ENCODE peak calls at places on chromosomes 16 and 17, in four cellular contexts. R is K562, K is GM12878, F is IMR-90. V is an unnamed sample.

GRCh38 chr16:51430716-51431369 is 279.8 kb upstream of the SALL1 start:
- DNase-seq in R (no peak), K (no peak), F (no peak), V (no peak)

GRCh38 chr17:1716912-1717695 is 6.9 kb upstream of the TLCD2 start:
- DNase-seq in R (peak; percentile 97), K (peak; percentile 97), F (peak; percentile 99), V (peak; percentile 99)

GRCh38 chr17:69608114-69608513 is 193.6 kb downstream of the MAP2K6 start:
- DNase-seq in R (no peak), K (no peak), F (no peak), V (no peak)

GRCh38 chr17:1399679-1400512 is at the start of gene YWHAE:
- DNase-seq in R (peak; percentile 95), K (peak; percentile 62), F (peak; percentile 91), V (peak; percentile 96)

GRCh38 chr17:15999974-16000827 is 577 bp downstream of the TTC19 start:
- DNase-seq in R (peak; percentile 45), K (no peak), F (peak; percentile 22), V (peak; percentile 45)

GRCh38 chr16:28212532-28212873 is 738 bp upstream of the XPO6 start:
- DNase-seq in R (peak; percentile 41), K (no peak), F (peak; percentile 26), V (no peak)

GRCh38 chr16:88983771-88984687 is 7.0 kb upstream of the CBFA2T3 start:
- DNase-seq in R (no peak), K (no peak), F (no peak), V (no peak)

GRCh38 chr16:2366660-2367309 is 26.3 kb upstream of the ABCA3 start:
- DNase-seq in R (no peak), K (peak; percentile 55), F (no peak), V (no peak)

GRCh38 chr16:86495756-86496261 is 14.5 kb upstream of the FOXF1 start:
- DNase-seq in R (no peak), K (no peak), F (no peak), V (no peak)

GRCh38 chr17:40663252-40663651 is 1.7 kb downstream of the KRT222 start:
- DNase-seq in R (no peak), K (no peak), F (no peak), V (no peak)

GRCh38 chr17:82449136-82449882 is 1.2 kb downstream of the CYBC1 start:
- DNase-seq in R (no peak), K (peak; percentile 65), F (no peak), V (no peak)

GRCh38 chr16:86072328-86073102 is 173.6 kb downstream of the IRF8 start:
- DNase-seq in R (peak; percentile 66), K (no peak), F (peak; percentile 86), V (peak; percentile 75)

GRCh38 chr17:71530227-71530626 is 590.6 kb upstream of the SOX9 start:
- DNase-seq in R (no peak), K (no peak), F (no peak), V (no peak)

GRCh38 chr16:57134982-57135381 is 42.6 kb downstream of the CPNE2 start:
- DNase-seq in R (no peak), K (no peak), F (no peak), V (no peak)

GRCh38 chr17:49555495-49556018 is 20.1 kb upstream of the NXPH3 start:
- DNase-seq in R (no peak), K (no peak), F (no peak), V (no peak)

GRCh38 chr17:49554694-49555494 is 20.8 kb upstream of the NXPH3 start:
- DNase-seq in R (no peak), K (no peak), F (no peak), V (no peak)

GRCh38 chr17:49553676-49554335 is 21.9 kb upstream of the NXPH3 start:
- DNase-seq in R (no peak), K (no peak), F (no peak), V (no peak)

GRCh38 chr17:49557204-49558024 is 18.3 kb upstream of the NXPH3 start:
- DNase-seq in R (peak; percentile 73), K (no peak), F (peak; percentile 46), V (peak; percentile 50)

DNA sequence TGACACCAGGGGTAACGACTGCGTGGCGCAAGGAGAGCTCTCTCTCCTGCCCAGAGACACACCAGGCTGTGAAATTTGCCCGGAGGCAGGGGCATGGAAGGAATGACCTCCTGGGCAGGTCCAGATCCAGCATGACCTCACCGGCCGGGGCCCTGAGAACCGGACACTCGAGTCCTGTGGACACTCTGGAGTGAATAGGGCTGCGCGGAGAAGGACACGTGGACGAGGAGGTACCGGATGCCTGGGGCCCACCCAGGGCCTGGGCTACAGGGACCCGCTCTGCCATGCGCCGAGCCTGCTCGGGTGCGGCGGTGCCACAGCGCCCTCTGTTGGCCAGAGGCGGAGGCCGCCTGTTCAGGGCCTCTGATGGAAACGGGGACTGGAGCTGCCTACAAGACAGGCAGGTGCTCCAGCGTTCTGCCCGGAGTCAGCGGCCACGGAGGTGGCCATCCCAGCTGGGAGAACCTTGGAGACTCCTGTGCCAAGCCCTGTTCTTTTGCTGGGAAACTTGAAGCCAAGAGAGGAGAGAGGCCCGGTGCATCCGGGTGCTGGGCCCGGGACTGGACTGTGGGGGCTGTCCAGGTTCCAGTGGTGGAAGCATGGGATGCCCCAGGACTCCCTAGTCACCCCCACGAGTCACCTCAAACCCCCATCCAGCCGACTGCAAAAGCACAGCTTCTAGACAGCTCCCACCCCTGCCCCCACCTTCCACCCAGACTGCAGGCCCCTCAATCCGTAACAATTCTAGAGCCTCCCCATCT is 19.3 kb upstream of the NXPH3 start:
- DNase-seq in R (peak; percentile 83), K (no peak), F (peak; percentile 49), V (peak; percentile 66)
- H3K4me3 ChIP-seq in R (no peak overlapping the region), K (no peak overlapping the region), F (no peak overlapping the region), V (no peak overlapping the region)

DNA sequence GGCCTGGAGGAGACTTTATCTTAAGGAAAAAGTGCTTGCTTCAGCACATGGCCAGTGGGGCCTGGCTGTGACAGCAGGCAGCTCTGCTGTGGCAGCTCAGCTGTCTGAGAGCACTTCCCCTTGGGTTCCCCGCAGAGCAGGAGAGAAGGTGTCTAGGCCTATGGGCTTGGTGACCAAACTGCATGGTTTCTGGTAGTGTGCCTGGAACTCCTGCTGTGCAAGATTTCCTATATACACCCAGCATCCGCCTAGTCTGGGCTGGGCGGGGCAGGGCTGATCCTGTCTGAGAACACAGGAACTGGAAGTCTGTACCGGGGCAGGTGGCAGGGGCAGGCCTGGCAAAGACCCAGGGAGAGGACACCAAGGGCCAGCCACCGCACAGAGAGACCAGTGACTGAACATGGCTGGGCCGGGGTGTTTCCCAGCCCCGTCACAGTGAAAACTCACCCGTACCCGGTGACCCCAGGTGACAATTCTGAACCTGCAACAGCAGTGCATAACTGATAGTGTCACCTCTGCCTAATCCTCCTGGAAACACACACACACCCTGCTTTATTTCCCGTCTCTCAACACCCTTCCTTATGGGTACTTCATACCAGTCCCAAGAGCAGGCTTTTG is 39.3 kb downstream of the CHD9 start:
- DNase-seq in R (peak; percentile 78), K (peak; percentile 45), F (no peak), V (peak; percentile 72)
- H3K27ac ChIP-seq in R (peak overlapping the region; percentile 68), K (peak overlapping the region; percentile 85), F (no peak overlapping the region), V (peak overlapping the region; percentile 51)

GRCh38 chr16:22732315-22732840 is 81.6 kb upstream of the HS3ST2 start:
- DNase-seq in R (no peak), K (no peak), F (no peak), V (no peak)
- TF ChIP-seq FOS in R (no peak), K (no peak), F (no peak), V (no peak)

GRCh38 chr17:8384801-8385335 is 1.9 kb upstream of the RPL26 start:
- DNase-seq in R (peak; percentile 46), K (no peak), F (peak; percentile 93), V (peak; percentile 44)
- H3K4me3 ChIP-seq in R (no peak overlapping the region), K (no peak overlapping the region), F (no peak overlapping the region), V (no peak overlapping the region)

GRCh38 chr17:57537524-57538410 is 207.3 kb downstream of the CCDC182 start:
- DNase-seq in R (no peak), K (no peak), F (no peak), V (peak; percentile 13)
- H3K27ac ChIP-seq in R (no peak overlapping the region), K (peak overlapping the region; percentile 68), F (no peak overlapping the region), V (no peak overlapping the region)

GRCh38 chr16:75065808-75066149 is 50.8 kb downstream of the LDHD start:
- DNase-seq in R (no peak), K (no peak), F (no peak), V (no peak)

GRCh38 chr16:75062944-75063444 is 53.6 kb downstream of the LDHD start:
- DNase-seq in R (peak; percentile 59), K (no peak), F (no peak), V (no peak)

GRCh38 chr16:75063549-75064082 is 53.0 kb downstream of the LDHD start:
- DNase-seq in R (no peak), K (no peak), F (no peak), V (no peak)

GRCh38 chr16:75065149-75065807 is 51.3 kb downstream of the LDHD start:
- DNase-seq in R (peak; percentile 83), K (no peak), F (no peak), V (no peak)

DNA sequence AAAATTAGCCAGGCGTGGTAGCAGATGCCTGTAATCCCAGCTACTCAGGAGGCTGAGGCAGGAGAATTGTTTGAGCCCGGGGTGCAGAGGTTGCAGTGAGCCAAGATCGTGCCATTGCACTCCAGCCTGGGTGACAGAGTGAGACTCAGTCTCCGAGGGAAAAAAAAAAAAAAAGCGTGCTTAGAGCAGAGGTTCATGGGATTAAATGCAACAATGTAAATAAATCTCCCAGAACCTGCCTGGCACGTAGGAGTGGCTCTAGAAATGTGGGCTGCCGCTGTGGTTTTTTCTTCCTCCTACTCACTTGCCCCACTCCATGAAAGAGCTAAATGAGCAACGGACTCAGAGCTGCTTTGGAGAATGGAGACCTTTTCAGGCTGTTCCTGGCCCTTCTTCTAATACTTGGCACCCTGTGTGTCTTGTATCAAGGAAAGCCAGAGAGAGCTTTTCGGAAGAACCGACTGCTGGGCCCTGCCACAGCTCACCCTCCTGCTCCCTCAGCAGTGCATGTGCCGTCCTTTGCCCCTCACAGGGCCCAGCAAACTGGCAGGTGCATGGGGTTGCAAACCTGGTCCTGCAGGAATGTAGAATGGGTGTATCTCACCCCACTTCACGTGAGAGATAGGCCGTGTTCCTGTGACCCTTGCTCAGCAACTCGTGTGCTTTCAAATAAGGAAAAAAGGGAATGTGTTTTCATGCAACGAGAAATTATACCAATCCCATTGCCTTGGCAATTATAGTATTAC is 52.0 kb downstream of the LDHD start:
- DNase-seq in R (peak; percentile 66), K (no peak), F (peak; percentile 39), V (no peak)
- TF ChIP-seq FOS in R (no peak), K (no peak), F (no peak), V (no peak)

V was measured in endothelial cell of umbilical vein.